ENCODE peak calls at places on chromosome 15, in seven cellular contexts. Z is AG04450, A is cardiac muscle cell, I is neural progenitor cell, T is lung, B is hepatocyte, U is aorta. P is an unnamed sample.

GRCh38 chr15:77541421-77542181 is 91.1 kb downstream of the LINGO1 start:
- DNase-seq in Z (no peak), A (no peak), I (peak; percentile 69), T (peak; percentile 36), B (no peak), U (peak; percentile 54), P (no peak)

GRCh38 chr15:41104234-41104633 is 11.8 kb downstream of the INO80 start:
- DNase-seq in Z (peak; percentile 11), A (no peak), I (no peak), T (no peak), B (no peak), U (no peak), P (no peak)

GRCh38 chr15:41999290-42000285 is 21.3 kb downstream of the PLA2G4E start:
- DNase-seq in Z (no peak), A (no peak), I (no peak), T (no peak), B (no peak), U (no peak), P (no peak)

GRCh38 chr15:31173790-31174450 is 72.4 kb upstream of the TRPM1 start:
- DNase-seq in Z (no peak), A (no peak), I (no peak), T (no peak), B (no peak), U (no peak), P (no peak)

GRCh38 chr15:63052961-63053698 is 10.6 kb downstream of the TPM1 start:
- DNase-seq in Z (no peak), A (peak; percentile 58), I (peak; percentile 53), T (no peak), B (peak; percentile 50), U (peak; percentile 64), P (peak; percentile 80)

GRCh38 chr15:91950054-91950453 is 96.5 kb downstream of the SLCO3A1 start:
- DNase-seq in Z (no peak), A (no peak), I (no peak), T (no peak), B (no peak), U (no peak), P (no peak)

GRCh38 chr15:83914906-83915305 is 261.0 kb downstream of the ADAMTSL3 start:
- DNase-seq in Z (no peak), A (no peak), I (no peak), T (no peak), B (no peak), U (no peak), P (no peak)

GRCh38 chr15:81754078-81754477 is 291.7 kb downstream of the MEX3B start:
- DNase-seq in Z (no peak), A (no peak), I (no peak), T (no peak), B (no peak), U (no peak), P (no peak)

GRCh38 chr15:52798529-52799101 is 8.5 kb upstream of the ONECUT1 start:
- DNase-seq in Z (no peak), A (no peak), I (peak; percentile 65), T (no peak), B (no peak), U (no peak), P (peak; percentile 54)

GRCh38 chr15:89278307-89278706 is 34.5 kb downstream of the FANCI start:
- DNase-seq in Z (no peak), A (no peak), I (no peak), T (no peak), B (no peak), U (no peak), P (no peak)

GRCh38 chr15:80250614-80251504 is 1.2 kb downstream of the CTXND1 start:
- DNase-seq in Z (no peak), A (no peak), I (peak; percentile 28), T (no peak), B (no peak), U (no peak), P (no peak)

GRCh38 chr15:95304116-95304873 is 1026.2 kb upstream of the NR2F2 start:
- DNase-seq in Z (peak; percentile 91), A (peak; percentile 22), I (no peak), T (no peak), B (peak; percentile 30), U (no peak), P (no peak)

GRCh38 chr15:67947254-67948039 is 106.7 kb upstream of the PIAS1 start:
- DNase-seq in Z (no peak), A (no peak), I (no peak), T (no peak), B (peak; percentile 32), U (no peak), P (no peak)

GRCh38 chr15:69595009-69595825 is 142.6 kb downstream of the RPLP1 start:
- DNase-seq in Z (no peak), A (peak; percentile 78), I (no peak), T (peak; percentile 75), B (no peak), U (peak; percentile 91), P (no peak)

GRCh38 chr15:89492111-89492641 is 4.2 kb downstream of the RHCG start:
- DNase-seq in Z (no peak), A (peak; percentile 41), I (peak; percentile 73), T (no peak), B (no peak), U (no peak), P (peak; percentile 36)

GRCh38 chr15:34809186-34809585 is 13.8 kb upstream of the ACTC1 start:
- DNase-seq in Z (no peak), A (no peak), I (no peak), T (no peak), B (no peak), U (no peak), P (no peak)

GRCh38 chr15:95262866-95263564 is 1031.7 kb downstream of the MCTP2 start:
- DNase-seq in Z (no peak), A (no peak), I (no peak), T (no peak), B (no peak), U (no peak), P (no peak)

GRCh38 chr15:64636101-64636500 is 139.3 kb downstream of the RBPMS2 start:
- DNase-seq in Z (no peak), A (no peak), I (no peak), T (no peak), B (no peak), U (no peak), P (no peak)

GRCh38 chr15:34719883-34720148 is 35.0 kb downstream of the GJD2 start:
- DNase-seq in Z (no peak), A (no peak), I (no peak), T (no peak), B (no peak), U (no peak), P (no peak)

GRCh38 chr15:85314139-85314538 is 66.3 kb upstream of the AKAP13 start:
- DNase-seq in Z (no peak), A (no peak), I (no peak), T (no peak), B (no peak), U (no peak), P (no peak)

GRCh38 chr15:85314653-85315052 is 65.8 kb upstream of the AKAP13 start:
- DNase-seq in Z (no peak), A (no peak), I (no peak), T (no peak), B (no peak), U (no peak), P (no peak)

GRCh38 chr15:85318048-85318731 is 62.2 kb upstream of the AKAP13 start:
- DNase-seq in Z (peak; percentile 82), A (no peak), I (no peak), T (no peak), B (peak; percentile 38), U (no peak), P (no peak)

GRCh38 chr15:85316244-85316934 is 64.0 kb upstream of the AKAP13 start:
- DNase-seq in Z (no peak), A (peak; percentile 25), I (peak; percentile 68), T (no peak), B (peak; percentile 59), U (no peak), P (no peak)

GRCh38 chr15:85318732-85319076 is 61.7 kb upstream of the AKAP13 start:
- DNase-seq in Z (no peak), A (no peak), I (no peak), T (no peak), B (no peak), U (no peak), P (no peak)
- H3K4me3 ChIP-seq in Z (no peak overlapping the region), A (no peak overlapping the region), I (no peak overlapping the region), T (no peak overlapping the region), B (no peak overlapping the region), U (no peak overlapping the region), P (no peak overlapping the region)

GRCh38 chr15:56817266-56817665 is 84.0 kb upstream of the ZNF280D start:
- DNase-seq in Z (no peak), A (no peak), I (peak; percentile 15), T (no peak), B (no peak), U (no peak), P (no peak)

GRCh38 chr15:56820333-56820732 is 87.0 kb upstream of the ZNF280D start:
- DNase-seq in Z (no peak), A (no peak), I (no peak), T (no peak), B (no peak), U (no peak), P (no peak)

GRCh38 chr15:56815247-56815646 is 81.9 kb upstream of the ZNF280D start:
- DNase-seq in Z (no peak), A (no peak), I (no peak), T (no peak), B (no peak), U (no peak), P (no peak)

GRCh38 chr15:56814429-56814828 is 81.1 kb upstream of the ZNF280D start:
- DNase-seq in Z (no peak), A (no peak), I (no peak), T (no peak), B (no peak), U (no peak), P (no peak)

GRCh38 chr15:56817690-56818089 is 84.4 kb upstream of the ZNF280D start:
- DNase-seq in Z (no peak), A (no peak), I (no peak), T (no peak), B (no peak), U (no peak), P (no peak)
- H3K27ac ChIP-seq in Z (no peak overlapping the region), A (no peak overlapping the region), I (no peak overlapping the region), T (no peak overlapping the region), B (no peak overlapping the region), U (no peak overlapping the region), P (peak overlapping the region; percentile 48)

DNA sequence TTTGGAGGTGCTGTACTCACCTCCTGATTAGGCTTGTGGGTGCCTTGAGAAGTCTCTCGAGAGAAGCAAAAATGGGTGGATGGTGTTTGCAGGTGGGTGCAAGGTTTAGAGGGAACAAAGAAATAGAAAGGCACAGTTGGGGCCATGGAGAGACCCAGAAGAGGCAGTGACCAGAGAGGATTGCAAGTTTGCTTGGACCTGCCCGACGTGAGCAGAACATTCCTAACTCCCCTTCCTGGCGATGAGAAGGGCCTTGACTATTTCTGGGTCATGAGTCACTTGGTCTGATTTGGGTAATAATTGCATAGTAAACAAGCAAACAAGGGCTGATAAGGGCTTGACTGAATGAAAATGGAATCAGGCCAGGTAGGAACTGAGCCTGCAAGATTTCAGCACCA is 7.0 kb upstream of the CTSH start:
- DNase-seq in Z (no peak), A (no peak), I (no peak), T (peak; percentile 60), B (peak; percentile 64), U (no peak), P (no peak)
- H3K4me3 ChIP-seq in Z (no peak overlapping the region), A (no peak overlapping the region), I (no peak overlapping the region), T (no peak overlapping the region), B (no peak overlapping the region), U (no peak overlapping the region), P (no peak overlapping the region)

DNA sequence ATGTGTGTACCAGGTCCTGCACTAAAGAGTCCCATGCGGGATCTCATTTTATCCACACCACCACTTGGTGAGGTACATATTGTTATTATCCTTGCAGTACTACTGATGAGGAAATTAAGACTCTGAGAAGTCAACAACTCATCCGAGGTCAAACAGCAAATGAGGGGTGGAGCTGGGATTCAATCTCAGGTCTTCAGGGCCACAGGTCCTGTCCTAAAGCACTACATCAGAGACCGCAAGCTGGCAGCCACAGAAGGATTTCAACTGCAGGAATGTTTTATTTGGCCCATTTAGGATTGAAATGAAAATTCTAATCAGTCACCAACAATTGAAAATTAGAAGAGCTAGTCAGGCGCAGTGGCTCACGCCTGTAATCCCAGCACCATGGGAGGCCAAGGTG is 131.4 kb downstream of the ADAMTS17 start:
- DNase-seq in Z (no peak), A (no peak), I (no peak), T (no peak), B (no peak), U (no peak), P (no peak)
- H3K27ac ChIP-seq in Z (no peak overlapping the region), A (no peak overlapping the region), I (no peak overlapping the region), T (no peak overlapping the region), B (peak overlapping the region; percentile 25), U (no peak overlapping the region), P (no peak overlapping the region)

P was measured in suprapubic skin.